ENCODE peak calls at places on chromosomes 4 and X, in eight cellular contexts. A is GM13977; N is fibroblast of lung; B is activated CD4-positive, alpha-beta T cell treated with anti-CD3 and anti-CD28 coated beads for 48 hours; H is nephron progenitor cell; J is cardiac fibroblast; D is NCI-H2081; Z is progenitor cell of endocrine pancreas. K is an unnamed sample.

GRCh38 chr4:165464813-165465381 is 86.1 kb downstream of the CPE start:
- DNase-seq in B (peak), N (peak), A (peak), D (peak), H (no peak), Z (no peak), J (peak), K (peak)

GRCh38 chrX:43949669-43950068 is 23.5 kb downstream of the NDP start:
- DNase-seq in H (peak), J (peak), N (no peak), Z (peak), B (peak), A (no peak), D (peak), K (peak)

GRCh38 chr4:97576955-97577354 is 566.3 kb downstream of the STPG2 start:
- DNase-seq in A (no peak), N (no peak), D (peak), J (no peak), H (no peak), B (no peak), Z (no peak), K (no peak)

GRCh38 chrX:111207851-111208250 is 62.4 kb downstream of the CAPN6 start:
- DNase-seq in N (no peak), Z (no peak), H (no peak), D (no peak), J (no peak), B (no peak), A (no peak), K (no peak)

GRCh38 chrX:65668362-65669310 is 1.2 kb downstream of the MSN start:
- DNase-seq in Z (no peak), J (peak), D (peak), N (peak), H (peak), A (no peak), B (peak), K (no peak)

GRCh38 chrX:75673468-75673867 is 111.6 kb downstream of the MAGEE2 start:
- DNase-seq in D (no peak), Z (no peak), B (no peak), H (no peak), N (no peak), J (no peak), A (no peak), K (no peak)

GRCh38 chrX:45187731-45188130 is 12.9 kb downstream of the DIPK2B start:
- DNase-seq in H (no peak), D (peak), Z (no peak), J (no peak), B (no peak), A (no peak), N (peak), K (no peak)

GRCh38 chr4:133247861-133248260 is 98.8 kb downstream of the PCDH10 start:
- DNase-seq in H (no peak), D (no peak), Z (no peak), J (no peak), N (no peak), B (no peak), A (no peak), K (no peak)

GRCh38 chr4:7885216-7886134 is 54.2 kb downstream of the AFAP1 start:
- DNase-seq in J (no peak), D (no peak), N (no peak), B (no peak), Z (no peak), A (no peak), H (no peak), K (no peak)

GRCh38 chr4:95108883-95109421 is 351.2 kb downstream of the BMPR1B start:
- DNase-seq in J (no peak), Z (no peak), D (no peak), N (no peak), A (no peak), H (no peak), B (no peak), K (peak)

GRCh38 chrX:40106677-40107290 is 9.0 kb upstream of the BCOR start:
- DNase-seq in A (peak), D (no peak), N (no peak), Z (no peak), H (no peak), B (no peak), J (no peak), K (no peak)

GRCh38 chr4:76758290-76758882 is 139.6 kb downstream of the SOWAHB start:
- DNase-seq in H (no peak), D (peak), A (peak), Z (no peak), B (no peak), J (peak), N (peak), K (peak)

GRCh38 chrX:130645955-130646583 is 244.3 kb downstream of the RBMX2 start:
- DNase-seq in Z (no peak), N (peak), B (no peak), D (no peak), J (peak), H (no peak), A (no peak), K (no peak)

GRCh38 chrX:88603237-88603636 is 143.8 kb upstream of the CPXCR1 start:
- DNase-seq in J (no peak), B (no peak), A (no peak), H (no peak), N (no peak), D (no peak), Z (no peak), K (no peak)

GRCh38 chr4:604131-604530 is 21.2 kb upstream of the PDE6B start:
- DNase-seq in N (no peak), D (no peak), B (peak), Z (no peak), A (no peak), H (no peak), J (no peak), K (no peak)

GRCh38 chr4:42327323-42327722 is 70.0 kb upstream of the SHISA3 start:
- DNase-seq in H (peak), B (no peak), Z (no peak), D (no peak), A (no peak), N (no peak), J (peak), K (no peak)

GRCh38 chr4:182085051-182085480 is 158.1 kb upstream of the TENM3 start:
- DNase-seq in D (no peak), A (no peak), Z (no peak), J (no peak), N (no peak), B (no peak), H (no peak), K (no peak)

GRCh38 chr4:67928547-67928946 is 34.7 kb downstream of the TMPRSS11A start:
- DNase-seq in H (no peak), D (no peak), Z (no peak), B (no peak), J (no peak), A (no peak), N (no peak), K (no peak)

GRCh38 chrX:115892056-115892708 is 278.4 kb upstream of the AGTR2 start:
- DNase-seq in N (no peak), J (no peak), B (no peak), Z (no peak), D (peak), H (no peak), A (no peak), K (no peak)

GRCh38 chrX:30679369-30679768 is 26.1 kb downstream of the GK start:
- DNase-seq in Z (no peak), D (no peak), N (no peak), J (no peak), H (no peak), B (no peak), A (no peak), K (peak)

GRCh38 chr4:80694178-80694577 is 336.3 kb upstream of the BMP3 start:
- DNase-seq in Z (no peak), D (no peak), N (no peak), J (no peak), A (no peak), B (no peak), H (no peak), K (no peak)

GRCh38 chr4:95761441-95761840 is 78.5 kb upstream of the PDHA2 start:
- DNase-seq in D (no peak), J (peak), Z (no peak), B (no peak), N (peak), H (no peak), A (no peak), K (no peak)

GRCh38 chr4:176034498-176034897 is 31.1 kb upstream of the WDR17 start:
- DNase-seq in H (peak), Z (no peak), J (peak), B (no peak), N (peak), D (peak), A (no peak), K (peak)

GRCh38 chr4:138090145-138090917 is 151.8 kb downstream of the SLC7A11 start:
- DNase-seq in J (peak), A (peak), D (peak), Z (peak), H (peak), N (peak), B (peak), K (peak)

GRCh38 chr4:122005064-122005755 is 53.4 kb upstream of the TRPC3 start:
- DNase-seq in H (no peak), N (peak), A (no peak), Z (no peak), J (no peak), B (no peak), D (no peak), K (no peak)

GRCh38 chr4:126209117-126209516 is 894.4 kb downstream of the FAT4 start:
- DNase-seq in A (no peak), N (peak), D (no peak), J (no peak), Z (no peak), H (no peak), B (no peak), K (no peak)

GRCh38 chrX:80812176-80812575 is 2.5 kb upstream of the BRWD3 start:
- DNase-seq in B (peak), A (no peak), H (no peak), D (no peak), Z (no peak), N (peak), J (peak), K (peak)

GRCh38 chrX:21740329-21741274 is 17.3 kb downstream of the SMPX start:
- DNase-seq in B (no peak), N (peak), Z (no peak), J (no peak), D (no peak), A (no peak), H (no peak), K (peak)